ENCODE peak calls at places on chromosomes 11 and 22, in eight cellular contexts. T is tibial artery, B is fibroblast of lung, R is neural progenitor cell, C is mucosa of descending colon, K is left ventricle myocardium inferior, V is tibial nerve, D is heart left ventricle. W is an unnamed sample.

GRCh38 chr11:100459791-100460190 is 227.3 kb upstream of the ARHGAP42 start:
- DNase-seq in R (no peak), D (no peak), T (no peak), V (no peak), K (no peak), C (no peak), B (no peak), W (peak; percentile 97)

GRCh38 chr11:44765026-44765595 is 38.3 kb downstream of the TSPAN18 start:
- DNase-seq in K (no peak), V (no peak), B (no peak), D (no peak), R (no peak), T (peak; percentile 32), C (no peak), W (no peak)

GRCh38 chr11:532512-533048 is 2.8 kb downstream of the HRAS start:
- DNase-seq in T (peak; percentile 68), D (no peak), B (no peak), C (no peak), V (no peak), K (no peak), R (no peak), W (no peak)

GRCh38 chr22:22176929-22177616 is 67.5 kb upstream of the VPREB1 start:
- DNase-seq in R (no peak), D (no peak), V (no peak), B (no peak), T (no peak), C (no peak), K (no peak), W (no peak)

GRCh38 chr11:14380947-14381555 is 22.1 kb upstream of the RRAS2 start:
- DNase-seq in C (peak; percentile 74), V (peak; percentile 58), B (peak; percentile 54), R (peak; percentile 79), D (peak; percentile 86), T (peak; percentile 91), K (peak; percentile 84), W (peak; percentile 40)

GRCh38 chr11:22192289-22192641 is 620 bp upstream of the ANO5 start:
- DNase-seq in T (no peak), C (peak; percentile 62), V (no peak), R (peak; percentile 61), B (no peak), K (peak; percentile 10), D (no peak), W (peak; percentile 15)

GRCh38 chr11:33533668-33534067 is 167.0 kb downstream of the C11orf91 start:
- DNase-seq in C (no peak), R (no peak), K (no peak), D (no peak), B (peak; percentile 24), T (no peak), V (no peak), W (no peak)

GRCh38 chr11:10067629-10068300 is 226.3 kb downstream of the SBF2 start:
- DNase-seq in C (no peak), T (no peak), R (peak; percentile 3), V (no peak), D (no peak), K (no peak), B (no peak), W (peak; percentile 17)

GRCh38 chr11:20407344-20407743 is 19.8 kb downstream of the PRMT3 start:
- DNase-seq in K (no peak), C (no peak), T (no peak), D (no peak), B (no peak), V (no peak), R (no peak), W (no peak)

GRCh38 chr22:30198152-30198845 is 48.3 kb downstream of the LIF start:
- DNase-seq in C (no peak), T (no peak), K (no peak), V (no peak), R (no peak), B (peak; percentile 17), D (no peak), W (no peak)

GRCh38 chr11:119741369-119742262 is 12.6 kb upstream of the NECTIN1 start:
- DNase-seq in B (no peak), K (peak; percentile 52), R (peak; percentile 79), V (no peak), T (no peak), D (peak; percentile 82), C (peak; percentile 81), W (peak; percentile 66)

GRCh38 chr22:35991168-35991567 is 37.5 kb downstream of the RBFOX2 start:
- DNase-seq in R (no peak), B (peak; percentile 88), D (no peak), C (no peak), T (no peak), K (no peak), V (no peak), W (no peak)
- H3K4me1 ChIP-seq in R (peaks cover 15% of the 10 kb centered on the region), B (peaks cover 14% of the 10 kb centered on the region), D (peaks cover 41% of the 10 kb centered on the region), C (peaks cover under 1% of the 10 kb centered on the region), T (peaks cover 40% of the 10 kb centered on the region), K (peaks cover 72% of the 10 kb centered on the region), V (peaks cover 14% of the 10 kb centered on the region), W (peaks cover 44% of the 10 kb centered on the region)

GRCh38 chr11:61749607-61750217 is 2.7 kb upstream of the MYRF start:
- DNase-seq in R (peak; percentile 50), B (no peak), D (no peak), C (no peak), V (no peak), K (no peak), T (no peak), W (no peak)
- TF ChIP-seq CTCF in R (no peak), B (no peak), D (no peak), C (no peak), V (no peak), K (no peak), T (no peak), W (no peak)

GRCh38 chr11:64103377-64103985 is 62.4 kb downstream of the MACROD1 start:
- DNase-seq in C (no peak), R (peak; percentile 61), V (no peak), K (no peak), B (no peak), T (no peak), D (no peak), W (no peak)

GRCh38 chr11:64102005-64102738 is 63.7 kb downstream of the MACROD1 start:
- DNase-seq in R (no peak), B (no peak), V (no peak), K (no peak), D (no peak), T (no peak), C (no peak), W (no peak)

GRCh38 chr11:64107300-64107699 is 58.6 kb downstream of the MACROD1 start:
- DNase-seq in K (no peak), T (no peak), R (no peak), B (no peak), C (no peak), D (no peak), V (no peak), W (no peak)

GRCh38 chr11:64101461-64101860 is 64.5 kb downstream of the MACROD1 start:
- DNase-seq in T (no peak), B (no peak), D (no peak), R (no peak), C (no peak), K (no peak), V (peak; percentile 23), W (no peak)

GRCh38 chr11:64104632-64105031 is 61.3 kb downstream of the MACROD1 start:
- DNase-seq in T (no peak), V (no peak), R (no peak), K (no peak), D (no peak), B (no peak), C (no peak), W (no peak)
- H3K4me1 ChIP-seq in T (no peaks in the 10 kb centered on the region), V (peaks cover 26% of the 10 kb centered on the region), R (peaks cover 37% of the 10 kb centered on the region), K (peaks cover 5% of the 10 kb centered on the region), D (no peaks in the 10 kb centered on the region), B (no peaks in the 10 kb centered on the region), C (no peaks in the 10 kb centered on the region), W (peaks cover 34% of the 10 kb centered on the region)

DNA sequence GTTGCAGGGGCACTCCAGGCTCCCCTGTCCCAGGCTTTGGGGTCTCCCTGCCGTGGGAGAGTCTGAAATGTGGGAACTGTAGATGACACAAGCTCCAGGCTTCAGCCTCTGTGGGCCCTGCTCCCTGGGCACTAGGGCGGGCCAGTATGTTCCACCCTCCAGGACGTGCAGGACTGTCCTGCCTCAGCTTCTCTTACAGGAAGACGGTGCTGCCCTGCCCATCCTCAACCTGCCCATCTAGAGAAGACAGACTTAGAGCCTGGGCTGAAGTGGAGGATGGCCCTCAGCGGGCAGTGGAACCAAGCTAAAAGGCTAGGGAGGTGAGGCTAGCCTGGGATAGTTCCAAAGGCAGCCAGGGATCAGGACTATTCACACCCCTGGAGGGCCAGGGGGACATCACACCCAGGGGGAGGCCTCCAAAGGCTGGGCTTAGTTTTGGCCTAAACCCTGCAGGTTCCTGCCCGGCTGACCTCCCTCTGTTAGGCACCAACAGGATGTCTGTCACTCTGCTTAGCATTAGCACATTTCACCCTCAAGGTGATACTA is 4.0 kb upstream of the CERK start:
- DNase-seq in K (no peak), R (no peak), B (no peak), C (no peak), V (no peak), T (no peak), D (no peak), W (no peak)
- TF ChIP-seq CTCF in K (no peak), R (no peak), B (no peak), C (no peak), V (no peak), T (no peak), D (no peak), W (no peak)

GRCh38 chr22:48700180-48700565 is 1127.5 kb downstream of the BRD1 start:
- DNase-seq in D (peak; percentile 48), B (no peak), T (no peak), V (no peak), K (no peak), R (no peak), C (no peak), W (no peak)

GRCh38 chr22:48700566-48701295 is 1126.9 kb downstream of the BRD1 start:
- DNase-seq in V (no peak), D (peak; percentile 18), B (no peak), R (no peak), T (no peak), K (no peak), C (no peak), W (peak; percentile 11)

GRCh38 chr22:48698618-48699017 is 1129.1 kb downstream of the BRD1 start:
- DNase-seq in K (no peak), C (no peak), V (no peak), R (no peak), D (peak; percentile 10), B (no peak), T (no peak), W (no peak)

GRCh38 chr22:48697694-48698276 is 1129.9 kb downstream of the BRD1 start:
- DNase-seq in B (no peak), R (no peak), T (no peak), C (no peak), D (no peak), K (no peak), V (no peak), W (no peak)

GRCh38 chr22:48699531-48699930 is 1128.1 kb downstream of the BRD1 start:
- DNase-seq in R (peak; percentile 63), T (no peak), K (no peak), V (no peak), C (no peak), B (no peak), D (no peak), W (peak; percentile 78)
- H3K4me1 ChIP-seq in R (peaks cover 18% of the 10 kb centered on the region), T (no peaks in the 10 kb centered on the region), K (no peaks in the 10 kb centered on the region), V (peaks cover 39% of the 10 kb centered on the region), C (no peaks in the 10 kb centered on the region), B (no peaks in the 10 kb centered on the region), D (no peaks in the 10 kb centered on the region), W (peaks cover 18% of the 10 kb centered on the region)